ENCODE peak calls at places on chromosomes 7 and 10, in four cellular contexts. N is neural progenitor cell, F is choroid plexus epithelial cell, U is A673. X is an unnamed sample.

GRCh38 chr10:114017873-114018272 is 25.8 kb upstream of the ADRB1 start:
- DNase-seq in N (no peak), F (no peak), U (no peak), X (no peak)

GRCh38 chr10:68560916-68561691 is 967 bp downstream of the TET1 start:
- DNase-seq in N (peak), F (peak), U (peak), X (no peak)

GRCh38 chr10:12705943-12706342 is 295.6 kb downstream of the CCDC3 start:
- DNase-seq in N (no peak), F (no peak), U (no peak), X (peak)

GRCh38 chr7:47885309-47886000 is 62.8 kb downstream of the PKD1L1 start:
- DNase-seq in N (no peak), F (no peak), U (no peak), X (no peak)

GRCh38 chr10:85510682-85511081 is 855.9 kb downstream of the GRID1 start:
- DNase-seq in N (peak), F (no peak), U (no peak), X (no peak)

GRCh38 chr10:76675951-76676587 is 961.5 kb downstream of the KCNMA1 start:
- DNase-seq in N (no peak), F (no peak), U (no peak), X (no peak)

GRCh38 chr10:78641693-78642092 is 427.1 kb upstream of the ZMIZ1 start:
- DNase-seq in N (no peak), F (no peak), U (no peak), X (no peak)

GRCh38 chr10:28768227-28768626 is 90.9 kb downstream of the BAMBI start:
- DNase-seq in N (peak), F (no peak), U (no peak), X (no peak)

GRCh38 chr10:132961-133898 is 2.0 kb upstream of the ZMYND11 start:
- DNase-seq in N (peak), F (peak), U (no peak), X (peak)

GRCh38 chr10:59433720-59434428 is 71.5 kb upstream of the FAM13C start:
- DNase-seq in N (no peak), F (peak), U (peak), X (peak)

GRCh38 chr10:126130291-126130710 is 233.9 kb downstream of the FANK1 start:
- DNase-seq in N (no peak), F (no peak), U (no peak), X (no peak)

GRCh38 chr7:152459724-152460251 is 24.0 kb upstream of the KMT2C start:
- DNase-seq in N (peak), F (peak), U (no peak), X (no peak)

GRCh38 chr10:86292462-86293322 is 73.9 kb downstream of the GRID1 start:
- DNase-seq in N (no peak), F (no peak), U (no peak), X (no peak)

GRCh38 chr10:114648368-114648767 is 9.7 kb downstream of the ABLIM1 start:
- DNase-seq in N (no peak), F (peak), U (no peak), X (peak)

GRCh38 chr10:43350139-43350538 is 21.3 kb upstream of the FXYD4 start:
- DNase-seq in N (no peak), F (no peak), U (no peak), X (no peak)

GRCh38 chr7:23020742-23021401 is 6.9 kb upstream of the HYCC1 start:
- DNase-seq in N (no peak), F (peak), U (no peak), X (peak)

GRCh38 chr7:107201795-107202450 is 33.1 kb downstream of the HBP1 start:
- DNase-seq in N (peak), F (peak), U (peak), X (peak)

GRCh38 chr7:29397398-29397797 is 166.2 kb upstream of the PRR15 start:
- DNase-seq in N (no peak), F (no peak), U (no peak), X (no peak)

GRCh38 chr7:927031-927671 is 27.3 kb downstream of the ADAP1 start:
- DNase-seq in N (no peak), F (no peak), U (no peak), X (no peak)

GRCh38 chr10:127368101-127368500 is 171.7 kb upstream of the INSYN2A start:
- DNase-seq in N (no peak), F (no peak), U (no peak), X (no peak)

GRCh38 chr7:39164887-39165286 is 187.2 kb downstream of the POU6F2 start:
- DNase-seq in N (no peak), F (no peak), U (peak), X (no peak)

GRCh38 chr10:103542764-103543616 is 49.5 kb downstream of the NEURL1 start:
- DNase-seq in N (peak), F (peak), U (peak), X (peak)
- TF ChIP-seq CTCF in N (peak), F (peak), U (peak), X (peak)

DNA sequence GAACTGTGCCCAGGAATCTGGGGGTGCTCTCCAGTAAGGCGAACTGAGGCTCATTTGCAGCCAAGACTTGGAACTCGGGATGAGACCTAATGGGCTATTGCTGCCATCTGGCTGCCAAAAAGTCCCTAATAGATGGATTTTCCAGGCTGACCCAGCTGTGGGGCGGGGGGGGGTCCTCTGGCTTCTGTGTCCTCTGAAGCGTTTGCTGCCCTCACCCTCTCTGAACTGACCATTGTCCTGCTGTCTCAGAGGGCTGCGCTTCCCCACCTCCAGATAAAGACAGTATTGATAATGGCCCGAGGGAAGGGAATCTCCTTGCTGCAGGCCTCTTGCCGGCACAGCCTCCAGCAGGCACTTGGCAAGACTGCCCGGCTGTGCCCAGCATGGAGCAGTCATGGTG is 46.6 kb downstream of the CLEC2L start:
- DNase-seq in N (peak), F (peak), U (no peak), X (no peak)
- TF ChIP-seq CTCF in N (peak), F (peak), U (no peak), X (no peak)

GRCh38 chr7:139704308-139704879 is 73.4 kb downstream of the HIPK2 start:
- DNase-seq in N (no peak), F (no peak), U (no peak), X (no peak)

GRCh38 chr7:139709460-139709859 is 68.3 kb downstream of the HIPK2 start:
- DNase-seq in N (no peak), F (peak), U (no peak), X (no peak)

GRCh38 chr7:139708541-139708940 is 69.3 kb downstream of the HIPK2 start:
- DNase-seq in N (no peak), F (no peak), U (no peak), X (no peak)

GRCh38 chr7:139703468-139704307 is 74.1 kb downstream of the HIPK2 start:
- DNase-seq in N (no peak), F (no peak), U (no peak), X (no peak)

GRCh38 chr7:139706837-139707236 is 71.0 kb downstream of the HIPK2 start:
- DNase-seq in N (no peak), F (no peak), U (no peak), X (no peak)
- TF ChIP-seq CTCF in N (no peak), F (no peak), U (no peak), X (no peak)

GRCh38 chr7:143395187-143396149 is 13.2 kb downstream of the EPHA1 start:
- DNase-seq in N (no peak), F (no peak), U (no peak), X (no peak)
- TF ChIP-seq CTCF in N (no peak), F (peak), U (no peak), X (peak)

GRCh38 chr10:60733826-60734225 is 44.5 kb upstream of the CDK1 start:
- DNase-seq in N (no peak), F (no peak), U (no peak), X (no peak)

GRCh38 chr10:60735244-60735643 is 43.0 kb upstream of the CDK1 start:
- DNase-seq in N (no peak), F (no peak), U (no peak), X (no peak)

GRCh38 chr10:60732240-60733188 is 45.8 kb upstream of the CDK1 start:
- DNase-seq in N (peak), F (no peak), U (peak), X (peak)

GRCh38 chr10:60734226-60734625 is 44.1 kb upstream of the CDK1 start:
- DNase-seq in N (no peak), F (no peak), U (no peak), X (no peak)

DNA sequence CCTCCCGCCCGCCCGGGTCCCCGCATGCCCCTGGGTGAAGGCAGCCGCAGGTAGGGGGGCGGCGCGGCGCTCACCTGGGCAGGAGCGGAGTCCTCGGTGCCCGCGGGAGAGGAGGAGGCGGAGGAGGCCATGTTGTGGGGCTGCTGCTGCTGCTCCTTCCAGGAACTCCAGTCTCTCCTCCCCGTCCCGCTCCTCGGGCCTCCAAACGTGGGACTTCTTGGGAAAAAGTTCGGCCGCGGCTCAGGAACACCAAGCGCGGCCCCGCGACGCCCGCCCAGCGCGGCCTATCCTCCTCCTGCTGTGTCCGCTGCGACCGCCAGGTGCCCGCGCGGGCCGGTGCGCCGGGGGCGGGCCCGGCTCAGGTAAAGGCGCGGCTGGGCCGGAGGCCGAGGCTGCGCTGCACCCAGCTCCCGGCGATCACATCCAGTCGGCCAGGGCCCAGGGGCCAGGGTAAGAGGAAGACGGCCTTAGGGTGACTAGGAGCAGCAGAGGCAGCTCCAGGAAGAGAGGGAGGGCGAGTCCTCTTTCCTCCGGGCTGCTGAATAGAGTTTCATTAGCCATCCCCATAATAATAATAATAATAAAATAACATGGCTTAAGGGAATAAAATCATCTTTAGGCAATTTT is 45.0 kb upstream of the CDK1 start:
- DNase-seq in N (peak), F (no peak), U (peak), X (peak)
- TF ChIP-seq CTCF in N (peak), F (peak), U (no peak), X (peak)

GRCh38 chr7:94223375-94224084 is 171.2 kb upstream of the COL1A2 start:
- DNase-seq in N (peak), F (peak), U (peak), X (peak)
- TF ChIP-seq CTCF in N (peak), F (peak), U (peak), X (no peak)

GRCh38 chr10:133096616-133097269 is 9.0 kb downstream of the ADGRA1 start:
- DNase-seq in N (no peak), F (no peak), U (peak), X (no peak)
- TF ChIP-seq CTCF in N (peak), F (no peak), U (peak), X (no peak)

DNA sequence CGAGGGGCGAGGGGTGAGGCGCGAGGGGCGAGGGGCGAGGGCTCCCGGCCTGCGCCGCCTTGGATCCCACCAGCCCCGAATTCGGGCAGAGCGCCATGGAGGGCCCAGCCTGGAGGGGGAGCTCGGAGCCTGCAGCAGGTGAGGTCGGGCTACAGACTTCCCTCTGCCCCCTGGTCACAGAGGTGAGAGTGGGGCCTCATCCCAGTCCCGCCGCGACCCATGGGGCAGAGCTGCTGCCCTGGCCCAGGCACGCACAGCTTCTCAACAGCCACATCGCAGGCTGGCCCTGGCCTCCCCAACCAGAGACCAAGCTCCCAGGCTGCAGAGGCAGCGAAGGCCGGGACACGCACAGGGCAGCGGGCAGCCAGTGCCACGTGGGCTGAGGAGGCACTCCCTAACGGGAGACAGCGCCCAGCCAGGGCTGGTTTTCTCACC is 191.8 kb downstream of the PTPRN2 start:
- DNase-seq in N (peak), F (no peak), U (no peak), X (no peak)
- TF ChIP-seq CTCF in N (no peak), F (no peak), U (no peak), X (no peak)

DNA sequence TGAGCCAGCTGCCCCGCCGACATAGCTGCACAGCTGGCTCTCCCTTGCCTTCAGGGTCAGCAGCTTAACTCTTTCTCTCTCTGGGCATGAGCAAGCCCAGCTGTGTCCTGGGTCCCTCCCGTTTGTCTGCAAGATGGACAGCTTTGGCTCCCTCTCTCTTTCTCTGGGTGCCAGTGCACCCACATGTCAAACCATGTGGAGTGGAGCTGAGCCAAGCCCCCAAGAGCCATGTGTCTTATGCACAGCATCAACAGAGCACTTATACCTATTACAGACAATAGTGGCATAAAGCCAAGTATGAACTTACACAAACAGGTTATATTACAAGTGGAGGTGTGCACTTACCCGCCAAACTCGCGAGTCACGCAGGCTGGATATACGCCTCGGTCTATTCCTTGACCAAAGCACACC is 35.7 kb upstream of the MTPAP start:
- DNase-seq in N (peak), F (peak), U (peak), X (peak)
- TF ChIP-seq CTCF in N (peak), F (peak), U (peak), X (peak)

GRCh38 chr10:7075851-7076250 is 335.0 kb downstream of the SFMBT2 start:
- DNase-seq in N (no peak), F (no peak), U (no peak), X (no peak)

GRCh38 chr10:7069706-7070105 is 341.1 kb downstream of the SFMBT2 start:
- DNase-seq in N (no peak), F (no peak), U (no peak), X (no peak)

GRCh38 chr10:7075110-7075509 is 335.7 kb downstream of the SFMBT2 start:
- DNase-seq in N (no peak), F (no peak), U (no peak), X (no peak)

GRCh38 chr10:7071421-7071820 is 339.4 kb downstream of the SFMBT2 start:
- DNase-seq in N (no peak), F (no peak), U (no peak), X (no peak)

DNA sequence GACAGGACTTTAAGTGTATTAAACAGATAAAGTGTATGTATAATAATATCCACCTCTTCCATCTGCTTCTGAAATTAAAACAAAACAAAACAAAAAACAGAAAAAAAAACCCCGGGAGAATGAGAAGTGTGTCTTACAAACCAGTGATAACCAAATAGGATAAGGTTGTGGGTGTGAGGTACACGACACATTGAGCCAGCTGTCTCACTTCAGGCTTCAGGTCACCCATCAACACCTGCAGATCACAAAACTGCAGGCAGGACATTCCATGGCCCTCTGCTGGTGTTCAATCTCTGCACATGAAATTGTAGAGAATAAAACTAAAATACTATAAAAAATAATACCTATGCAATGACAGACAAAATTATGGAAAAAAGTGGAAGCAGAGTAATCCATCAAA is 339.9 kb downstream of the SFMBT2 start:
- DNase-seq in N (no peak), F (no peak), U (no peak), X (no peak)
- TF ChIP-seq CTCF in N (no peak), F (no peak), U (no peak), X (no peak)

X was measured in bronchial epithelial cell.